ENCODE peak calls at places on chromosomes 11 and 22, in five cellular contexts. W is H1, P is GM12878, J is IMR-90, D is HepG2. H is an unnamed sample.

GRCh38 chr11:78420796-78421209 is 3.2 kb upstream of the GAB2 start:
- DNase-seq in W (no peak), P (no peak), D (no peak), J (peak; percentile 85), H (no peak)

GRCh38 chr11:111736191-111736590 is 30.0 kb downstream of the PPP2R1B start:
- DNase-seq in P (no peak), W (no peak), D (no peak), J (peak; percentile 80), H (no peak)

GRCh38 chr11:123653405-123653996 is 923 bp downstream of the SCN3B start:
- DNase-seq in D (no peak), W (no peak), P (no peak), J (no peak), H (peak; percentile 33)

GRCh38 chr22:19892249-19892879 is 37.7 kb upstream of the GNB1L start:
- DNase-seq in D (peak; percentile 76), J (peak; percentile 53), W (no peak), P (no peak), H (no peak)

GRCh38 chr11:19353287-19353686 is 112.5 kb upstream of the E2F8 start:
- DNase-seq in P (no peak), J (no peak), D (no peak), W (no peak), H (no peak)

GRCh38 chr22:40679249-40679963 is at the start of gene MCHR1:
- DNase-seq in D (no peak), J (peak; percentile 14), W (no peak), P (no peak), H (no peak)

GRCh38 chr11:12569499-12570040 is 104.7 kb upstream of the TEAD1 start:
- DNase-seq in W (no peak), D (no peak), P (no peak), J (peak; percentile 77), H (no peak)

GRCh38 chr11:130403301-130403804 is 25.1 kb downstream of the ADAMTS8 start:
- DNase-seq in W (no peak), P (no peak), D (no peak), J (peak; percentile 97), H (no peak)

GRCh38 chr22:19716829-19717105 is 2.5 kb downstream of the SEPTIN5 start:
- DNase-seq in P (no peak), D (no peak), J (no peak), W (no peak), H (no peak)

GRCh38 chr11:9601041-9601875 is 27.8 kb downstream of the WEE1 start:
- DNase-seq in D (no peak), W (peak; percentile 52), J (peak; percentile 89), P (peak; percentile 95), H (no peak)

GRCh38 chr11:99425596-99425995 is 404.8 kb downstream of the CNTN5 start:
- DNase-seq in J (no peak), W (no peak), P (no peak), D (no peak), H (no peak)

GRCh38 chr22:21734540-21735197 is 925 bp downstream of the YPEL1 start:
- DNase-seq in P (no peak), W (no peak), J (no peak), D (no peak), H (no peak)

GRCh38 chr11:68118753-68119448 is 2.3 kb downstream of the CHKA start:
- DNase-seq in P (peak; percentile 79), J (peak; percentile 38), D (no peak), W (no peak), H (no peak)

GRCh38 chr22:39142088-39142667 is 10.3 kb downstream of the CBX7 start:
- DNase-seq in W (no peak), P (no peak), D (no peak), J (no peak), H (no peak)

GRCh38 chr11:67646535-67647336 is 3.8 kb downstream of the ACY3 start:
- DNase-seq in P (peak; percentile 70), D (no peak), J (no peak), W (no peak), H (no peak)

GRCh38 chr11:94895971-94896370 is 77.4 kb downstream of the CWC15 start:
- DNase-seq in J (peak; percentile 73), D (no peak), W (no peak), P (no peak), H (no peak)

GRCh38 chr11:12192796-12193514 is 82.6 kb downstream of the MICAL2 start:
- DNase-seq in J (no peak), W (no peak), D (no peak), P (no peak), H (no peak)

GRCh38 chr11:34899633-34900016 is 16.6 kb downstream of the APIP start:
- DNase-seq in J (no peak), W (no peak), P (no peak), D (no peak), H (no peak)

GRCh38 chr11:61775606-61776554 is 16.5 kb downstream of the TMEM258 start:
- DNase-seq in J (no peak), D (no peak), W (no peak), P (no peak), H (no peak)

GRCh38 chr11:10307411-10308207 is 2.7 kb downstream of the ADM start:
- DNase-seq in P (peak; percentile 60), J (peak; percentile 94), W (peak; percentile 93), D (peak; percentile 71), H (peak; percentile 93)

GRCh38 chr11:93952082-93952780 is 68.9 kb upstream of the HEPHL1 start:
- DNase-seq in W (peak; percentile 23), D (peak; percentile 64), P (no peak), J (no peak), H (no peak)

GRCh38 chr11:112227002-112227401 is 774 bp downstream of the PTS start:
- DNase-seq in J (peak; percentile 48), W (no peak), D (no peak), P (no peak), H (peak; percentile 13)

GRCh38 chr11:114284021-114284420 is 12.2 kb upstream of the NNMT start:
- DNase-seq in D (no peak), J (no peak), P (no peak), W (peak; percentile 26), H (no peak)

GRCh38 chr11:7949934-7950333 is 8.4 kb upstream of the OR10A3 start:
- DNase-seq in D (no peak), J (no peak), P (no peak), W (no peak), H (no peak)

GRCh38 chr11:9847636-9848035 is 183.8 kb downstream of the SWAP70 start:
- DNase-seq in D (no peak), P (no peak), W (no peak), J (no peak), H (no peak)

GRCh38 chr11:34960277-34960676 is 43.9 kb downstream of the PDHX start:
- DNase-seq in J (no peak), D (no peak), P (no peak), W (no peak), H (no peak)

GRCh38 chr11:75428301-75428724 is 4.7 kb downstream of the KLHL35 start:
- DNase-seq in W (no peak), D (peak; percentile 85), P (no peak), J (peak; percentile 76), H (no peak)

GRCh38 chr22:30115705-30116104 is 35.4 kb downstream of the HORMAD2 start:
- DNase-seq in D (no peak), W (no peak), P (no peak), J (peak; percentile 9), H (no peak)
- TF ChIP-seq RFX5 in D (no peak), W (no peak), P (no peak), J (no peak), H (no peak)

GRCh38 chr11:57500926-57501325 is 14.6 kb downstream of the SLC43A1 start:
- DNase-seq in D (no peak), P (no peak), W (no peak), J (no peak), H (no peak)

GRCh38 chr11:57499983-57500461 is 15.5 kb downstream of the SLC43A1 start:
- DNase-seq in P (no peak), W (no peak), J (no peak), D (no peak), H (no peak)

GRCh38 chr11:57500526-57500925 is 15.0 kb downstream of the SLC43A1 start:
- DNase-seq in P (no peak), J (no peak), W (no peak), D (no peak), H (no peak)

GRCh38 chr11:57498540-57498939 is 17.0 kb downstream of the SLC43A1 start:
- DNase-seq in W (no peak), P (no peak), J (no peak), D (no peak), H (no peak)

GRCh38 chr11:57499413-57499982 is 16.0 kb downstream of the SLC43A1 start:
- DNase-seq in P (no peak), J (peak; percentile 82), D (peak; percentile 84), W (peak; percentile 98), H (peak; percentile 83)
- TF ChIP-seq RFX5 in P (no peak), J (no peak), D (no peak), W (no peak), H (no peak)

GRCh38 chr22:37176464-37177061 is 11.5 kb downstream of the C1QTNF6 start:
- DNase-seq in J (peak; percentile 78), D (no peak), P (no peak), W (no peak), H (no peak)
- TF ChIP-seq RFX5 in J (no peak), D (no peak), P (no peak), W (no peak), H (no peak)

GRCh38 chr22:38034278-38034882 is 22.8 kb upstream of the PICK1 start:
- DNase-seq in J (peak; percentile 91), D (peak; percentile 50), W (peak; percentile 70), P (peak; percentile 15), H (peak; percentile 82)
- TF ChIP-seq RFX5 in J (no peak), D (no peak), W (no peak), P (no peak), H (no peak)